ENCODE peak calls at places on chromosome 6, in ten cellular contexts. P, N, B, W, H, T, O, I, G and K are unnamed samples.

GRCh38 chr6:122198922-122199321 is 200.5 kb upstream of the HSF2 start:
- DNase-seq in P (no peak), N (no peak), B (no peak), W (no peak), H (no peak), T (no peak), O (no peak), I (no peak), G (no peak), K (no peak)

GRCh38 chr6:136050475-136050874 is 199.0 kb downstream of the PDE7B start:
- DNase-seq in P (no peak), N (peak), B (no peak), W (no peak), H (no peak), T (no peak), O (no peak), I (no peak), G (no peak), K (no peak)

GRCh38 chr6:21137708-21138358 is 455.7 kb upstream of the SOX4 start:
- DNase-seq in P (no peak), N (peak), B (no peak), W (no peak), H (no peak), T (no peak), O (no peak), I (no peak), G (no peak), K (peak)

GRCh38 chr6:156427345-156427744 is 349.8 kb upstream of the ARID1B start:
- DNase-seq in P (no peak), N (peak), B (peak), W (no peak), H (no peak), T (peak), O (no peak), I (peak), G (no peak), K (peak)

GRCh38 chr6:98514073-98514720 is 320.2 kb upstream of the POU3F2 start:
- DNase-seq in P (no peak), N (no peak), B (no peak), W (no peak), H (no peak), T (no peak), O (no peak), I (no peak), G (no peak), K (no peak)

GRCh38 chr6:74519172-74519571 is 686.7 kb downstream of the COL12A1 start:
- DNase-seq in P (no peak), N (peak), B (peak), W (no peak), H (no peak), T (no peak), O (no peak), I (peak), G (no peak), K (no peak)

GRCh38 chr6:42118162-42119001 is 24.0 kb downstream of the C6orf132 start:
- DNase-seq in P (no peak), N (no peak), B (no peak), W (no peak), H (no peak), T (peak), O (no peak), I (peak), G (no peak), K (peak)

GRCh38 chr6:137704802-137705165 is 162.3 kb upstream of the TNFAIP3 start:
- DNase-seq in P (no peak), N (no peak), B (no peak), W (no peak), H (no peak), T (no peak), O (no peak), I (no peak), G (no peak), K (no peak)

GRCh38 chr6:100538086-100538485 is 73.4 kb upstream of the SIM1 start:
- DNase-seq in P (no peak), N (peak), B (no peak), W (no peak), H (no peak), T (no peak), O (no peak), I (no peak), G (no peak), K (no peak)

GRCh38 chr6:7239590-7239948 is 73.4 kb downstream of the SSR1 start:
- DNase-seq in P (no peak), N (no peak), B (no peak), W (no peak), H (no peak), T (no peak), O (no peak), I (no peak), G (no peak), K (no peak)

GRCh38 chr6:148760568-148761531 is 14.0 kb downstream of the UST start:
- DNase-seq in P (peak), N (peak), B (peak), W (peak), H (peak), T (peak), O (no peak), I (no peak), G (peak), K (peak)

GRCh38 chr6:82521369-82521768 is 157.8 kb downstream of the TPBG start:
- DNase-seq in P (no peak), N (peak), B (no peak), W (no peak), H (no peak), T (no peak), O (no peak), I (no peak), G (no peak), K (no peak)

GRCh38 chr6:158854214-158855101 is 35.3 kb upstream of the EZR start:
- DNase-seq in P (no peak), N (peak), B (no peak), W (no peak), H (peak), T (no peak), O (peak), I (no peak), G (no peak), K (no peak)

GRCh38 chr6:38783436-38784228 is 68.5 kb downstream of the DNAH8 start:
- DNase-seq in P (no peak), N (no peak), B (no peak), W (no peak), H (no peak), T (peak), O (no peak), I (no peak), G (no peak), K (no peak)

GRCh38 chr6:157753291-157753690 is 69.8 kb upstream of the SNX9 start:
- DNase-seq in P (no peak), N (no peak), B (no peak), W (no peak), H (no peak), T (no peak), O (no peak), I (no peak), G (no peak), K (no peak)

GRCh38 chr6:109493865-109494264 is 10.8 kb upstream of the ZBTB24 start:
- DNase-seq in P (no peak), N (no peak), B (no peak), W (no peak), H (no peak), T (no peak), O (no peak), I (no peak), G (no peak), K (no peak)

GRCh38 chr6:46989384-46989783 is 52.7 kb downstream of the ADGRF1 start:
- DNase-seq in P (no peak), N (no peak), B (no peak), W (no peak), H (no peak), T (no peak), O (no peak), I (no peak), G (peak), K (no peak)

GRCh38 chr6:17193376-17193775 is 87.8 kb upstream of the RBM24 start:
- DNase-seq in P (no peak), N (no peak), B (no peak), W (no peak), H (no peak), T (no peak), O (no peak), I (no peak), G (no peak), K (no peak)

GRCh38 chr6:95578106-95578410 is 723 bp downstream of the MANEA start:
- DNase-seq in P (no peak), N (peak), B (no peak), W (no peak), H (no peak), T (no peak), O (no peak), I (no peak), G (no peak), K (no peak)

GRCh38 chr6:6890400-6890858 is 217.3 kb upstream of the RREB1 start:
- DNase-seq in P (no peak), N (peak), B (no peak), W (no peak), H (no peak), T (peak), O (no peak), I (no peak), G (no peak), K (no peak)

GRCh38 chr6:43178150-43178549 is 3.8 kb upstream of the CUL9 start:
- DNase-seq in P (no peak), N (no peak), B (no peak), W (no peak), H (no peak), T (no peak), O (no peak), I (no peak), G (no peak), K (no peak)

GRCh38 chr6:64717281-64717680 is 989.7 kb downstream of the EYS start:
- DNase-seq in P (no peak), N (no peak), B (no peak), W (no peak), H (no peak), T (no peak), O (no peak), I (no peak), G (no peak), K (no peak)

GRCh38 chr6:16683524-16684194 is 77.6 kb downstream of the ATXN1 start:
- DNase-seq in P (no peak), N (peak), B (peak), W (no peak), H (no peak), T (peak), O (no peak), I (peak), G (peak), K (no peak)